ENCODE peak calls at places on chromosomes 11 and 22, in five cellular contexts. One of them, this sample, is unnamed.

GRCh38 chr11:131428853-131429252 is 58.4 kb downstream of the NTM start:
- DNase-seq in K562: no peak
- DNase-seq in HepG2: no peak
- DNase-seq in GM12878: no peak
- DNase-seq in HCT116: no peak
- DNase-seq in this sample: no peak

GRCh38 chr11:81203876-81204275 is 1529.8 kb downstream of the FAM181B start:
- DNase-seq in HCT116: no peak
- DNase-seq in HepG2: no peak
- DNase-seq in K562: no peak
- DNase-seq in GM12878: no peak
- DNase-seq in this sample: no peak

GRCh38 chr22:29385748-29386147 is 2.6 kb downstream of the AP1B1 start:
- DNase-seq in K562: no peak
- DNase-seq in GM12878: peak
- DNase-seq in HepG2: no peak
- DNase-seq in HCT116: no peak
- DNase-seq in this sample: no peak

GRCh38 chr11:123314972-123315371 is 115.1 kb upstream of the GRAMD1B start:
- DNase-seq in HCT116: no peak
- DNase-seq in HepG2: no peak
- DNase-seq in K562: no peak
- DNase-seq in GM12878: no peak
- DNase-seq in this sample: no peak

GRCh38 chr11:131595812-131596211 is 225.4 kb downstream of the NTM start:
- DNase-seq in K562: no peak
- DNase-seq in GM12878: no peak
- DNase-seq in HepG2: no peak
- DNase-seq in HCT116: no peak
- DNase-seq in this sample: no peak

GRCh38 chr22:44569516-44569915 is 71.5 kb upstream of the RTL6 start:
- DNase-seq in HepG2: no peak
- DNase-seq in GM12878: no peak
- DNase-seq in K562: no peak
- DNase-seq in HCT116: no peak
- DNase-seq in this sample: no peak

GRCh38 chr11:125345706-125346561 is 150.1 kb downstream of the FEZ1 start:
- DNase-seq in HCT116: no peak
- DNase-seq in HepG2: peak
- DNase-seq in GM12878: no peak
- DNase-seq in K562: peak
- DNase-seq in this sample: peak

GRCh38 chr22:40805239-40805638 is 13.9 kb downstream of the SLC25A17 start:
- DNase-seq in HepG2: no peak
- DNase-seq in HCT116: no peak
- DNase-seq in K562: no peak
- DNase-seq in GM12878: no peak
- DNase-seq in this sample: no peak

GRCh38 chr22:17705565-17706450 is 67.3 kb downstream of the BCL2L13 start:
- DNase-seq in GM12878: no peak
- DNase-seq in HepG2: no peak
- DNase-seq in HCT116: no peak
- DNase-seq in K562: no peak
- DNase-seq in this sample: no peak

GRCh38 chr11:78801161-78801884 is 226.7 kb upstream of the NARS2 start:
- DNase-seq in HepG2: no peak
- DNase-seq in HCT116: no peak
- DNase-seq in GM12878: no peak
- DNase-seq in K562: no peak
- DNase-seq in this sample: no peak

GRCh38 chr11:124301482-124301881 is 12.3 kb downstream of the OR8D1 start:
- DNase-seq in HCT116: no peak
- DNase-seq in K562: no peak
- DNase-seq in GM12878: no peak
- DNase-seq in HepG2: no peak
- DNase-seq in this sample: no peak

GRCh38 chr22:38413085-38414008 is 41.7 kb downstream of the KCNJ4 start:
- DNase-seq in HepG2: no peak
- DNase-seq in HCT116: no peak
- DNase-seq in K562: no peak
- DNase-seq in GM12878: no peak
- DNase-seq in this sample: no peak

GRCh38 chr11:16605440-16605970 is 132.9 kb upstream of the C11orf58 start:
- DNase-seq in HCT116: no peak
- DNase-seq in K562: peak
- DNase-seq in GM12878: no peak
- DNase-seq in HepG2: no peak
- DNase-seq in this sample: no peak

GRCh38 chr11:3939651-3940190 is 84.3 kb downstream of the STIM1 start:
- DNase-seq in HepG2: no peak
- DNase-seq in GM12878: no peak
- DNase-seq in K562: no peak
- DNase-seq in HCT116: no peak
- DNase-seq in this sample: no peak

GRCh38 chr11:1842149-1843097 is 3.6 kb downstream of the TNNI2 start:
- DNase-seq in HCT116: no peak
- DNase-seq in K562: peak
- DNase-seq in HepG2: peak
- DNase-seq in GM12878: no peak
- DNase-seq in this sample: no peak

GRCh38 chr11:58786693-58787092 is 55.0 kb upstream of the GLYAT start:
- DNase-seq in HepG2: no peak
- DNase-seq in K562: no peak
- DNase-seq in HCT116: no peak
- DNase-seq in GM12878: no peak
- DNase-seq in this sample: no peak

GRCh38 chr11:86686531-86686930 is 14.1 kb upstream of the ME3 start:
- DNase-seq in HCT116: no peak
- DNase-seq in GM12878: no peak
- DNase-seq in HepG2: no peak
- DNase-seq in K562: no peak
- DNase-seq in this sample: no peak

GRCh38 chr22:47918276-47918928 is 1156.0 kb downstream of the TBC1D22A start:
- DNase-seq in GM12878: peak
- DNase-seq in HCT116: no peak
- DNase-seq in HepG2: no peak
- DNase-seq in K562: no peak
- DNase-seq in this sample: no peak

GRCh38 chr22:39725351-39726035 is 154.9 kb downstream of the CACNA1I start:
- DNase-seq in HCT116: no peak
- DNase-seq in HepG2: no peak
- DNase-seq in K562: no peak
- DNase-seq in GM12878: no peak
- DNase-seq in this sample: no peak

GRCh38 chr22:35150163-35151107 is 84.5 kb downstream of the ISX start:
- DNase-seq in K562: peak
- DNase-seq in GM12878: no peak
- DNase-seq in HCT116: peak
- DNase-seq in HepG2: peak
- DNase-seq in this sample: no peak

GRCh38 chr11:126592496-126593410 is 237.3 kb downstream of the ST3GAL4 start:
- DNase-seq in HCT116: no peak
- DNase-seq in K562: no peak
- DNase-seq in HepG2: no peak
- DNase-seq in GM12878: no peak
- DNase-seq in this sample: no peak

GRCh38 chr11:63841554-63841953 is 2.6 kb downstream of the MARK2 start:
- DNase-seq in HepG2: no peak
- DNase-seq in HCT116: no peak
- DNase-seq in GM12878: no peak
- DNase-seq in K562: no peak
- DNase-seq in this sample: no peak

GRCh38 chr11:69518081-69518950 is 36.9 kb downstream of the LINC01488 start:
- DNase-seq in K562: no peak
- DNase-seq in HCT116: no peak
- DNase-seq in HepG2: no peak
- DNase-seq in GM12878: no peak
- DNase-seq in this sample: no peak

GRCh38 chr11:111422494-111423249 is 43.6 kb upstream of the POU2AF1 start:
- DNase-seq in GM12878: no peak
- DNase-seq in HepG2: peak
- DNase-seq in K562: peak
- DNase-seq in HCT116: peak
- DNase-seq in this sample: peak

GRCh38 chr22:17829691-17830040 is 55.4 kb upstream of the BID start:
- DNase-seq in HepG2: no peak
- DNase-seq in K562: no peak
- DNase-seq in HCT116: no peak
- DNase-seq in GM12878: no peak
- DNase-seq in this sample: no peak

GRCh38 chr11:33773399-33774355 is 643 bp downstream of the FBXO3 start:
- DNase-seq in HepG2: peak
- DNase-seq in HCT116: no peak
- DNase-seq in GM12878: no peak
- DNase-seq in K562: peak
- DNase-seq in this sample: no peak

GRCh38 chr11:33772300-33772699 is 2.0 kb downstream of the FBXO3 start:
- DNase-seq in GM12878: no peak
- DNase-seq in HCT116: no peak
- DNase-seq in K562: peak
- DNase-seq in HepG2: peak
- DNase-seq in this sample: no peak

GRCh38 chr11:33769542-33769941 is 4.8 kb downstream of the FBXO3 start:
- DNase-seq in GM12878: no peak
- DNase-seq in K562: no peak
- DNase-seq in HCT116: no peak
- DNase-seq in HepG2: no peak
- DNase-seq in this sample: no peak

GRCh38 chr11:33767624-33768023 is 6.7 kb downstream of the FBXO3 start:
- DNase-seq in HepG2: no peak
- DNase-seq in HCT116: no peak
- DNase-seq in GM12878: no peak
- DNase-seq in K562: no peak
- DNase-seq in this sample: no peak

GRCh38 chr11:33770236-33770635 is 4.1 kb downstream of the FBXO3 start:
- DNase-seq in K562: no peak
- DNase-seq in HCT116: no peak
- DNase-seq in HepG2: no peak
- DNase-seq in GM12878: no peak
- DNase-seq in this sample: no peak
- TF ChIP-seq YY1 in K562: no peak
- TF ChIP-seq YY1 in HCT116: no peak
- TF ChIP-seq YY1 in HepG2: no peak
- TF ChIP-seq YY1 in GM12878: no peak
- TF ChIP-seq YY1 in this sample: no peak

GRCh38 chr11:128361451-128362020 is 225.8 kb downstream of the ETS1 start:
- DNase-seq in GM12878: no peak
- DNase-seq in HCT116: no peak
- DNase-seq in HepG2: no peak
- DNase-seq in K562: no peak
- DNase-seq in this sample: no peak

GRCh38 chr11:128367573-128367972 is 219.8 kb downstream of the ETS1 start:
- DNase-seq in HepG2: no peak
- DNase-seq in HCT116: no peak
- DNase-seq in GM12878: peak
- DNase-seq in K562: no peak
- DNase-seq in this sample: no peak

GRCh38 chr11:128359515-128359914 is 227.8 kb downstream of the ETS1 start:
- DNase-seq in GM12878: no peak
- DNase-seq in HCT116: no peak
- DNase-seq in K562: no peak
- DNase-seq in HepG2: no peak
- DNase-seq in this sample: no peak

DNA sequence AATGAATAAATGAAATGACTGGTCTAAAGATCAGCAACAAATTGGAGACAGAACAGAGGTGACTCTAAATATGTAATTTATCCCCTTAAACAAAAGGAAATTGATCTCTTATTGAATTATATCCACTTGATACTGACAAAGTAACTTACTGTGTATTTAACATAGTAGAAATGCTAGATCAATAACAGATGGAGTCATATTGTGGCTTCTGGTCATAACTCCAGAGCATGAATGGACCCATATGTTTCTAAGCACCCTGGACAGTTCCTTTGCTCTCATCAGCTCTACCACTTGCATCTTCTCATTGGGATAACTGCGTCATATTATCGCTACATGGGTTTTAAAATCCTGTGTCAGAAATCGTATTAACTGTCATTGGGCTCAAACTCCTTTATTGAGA is 222.3 kb downstream of the ETS1 start:
- DNase-seq in HCT116: no peak
- DNase-seq in HepG2: peak
- DNase-seq in GM12878: no peak
- DNase-seq in K562: no peak
- DNase-seq in this sample: no peak
- TF ChIP-seq YY1 in HCT116: no peak
- TF ChIP-seq YY1 in HepG2: no peak
- TF ChIP-seq YY1 in GM12878: no peak
- TF ChIP-seq YY1 in K562: no peak
- TF ChIP-seq YY1 in this sample: no peak

DNA sequence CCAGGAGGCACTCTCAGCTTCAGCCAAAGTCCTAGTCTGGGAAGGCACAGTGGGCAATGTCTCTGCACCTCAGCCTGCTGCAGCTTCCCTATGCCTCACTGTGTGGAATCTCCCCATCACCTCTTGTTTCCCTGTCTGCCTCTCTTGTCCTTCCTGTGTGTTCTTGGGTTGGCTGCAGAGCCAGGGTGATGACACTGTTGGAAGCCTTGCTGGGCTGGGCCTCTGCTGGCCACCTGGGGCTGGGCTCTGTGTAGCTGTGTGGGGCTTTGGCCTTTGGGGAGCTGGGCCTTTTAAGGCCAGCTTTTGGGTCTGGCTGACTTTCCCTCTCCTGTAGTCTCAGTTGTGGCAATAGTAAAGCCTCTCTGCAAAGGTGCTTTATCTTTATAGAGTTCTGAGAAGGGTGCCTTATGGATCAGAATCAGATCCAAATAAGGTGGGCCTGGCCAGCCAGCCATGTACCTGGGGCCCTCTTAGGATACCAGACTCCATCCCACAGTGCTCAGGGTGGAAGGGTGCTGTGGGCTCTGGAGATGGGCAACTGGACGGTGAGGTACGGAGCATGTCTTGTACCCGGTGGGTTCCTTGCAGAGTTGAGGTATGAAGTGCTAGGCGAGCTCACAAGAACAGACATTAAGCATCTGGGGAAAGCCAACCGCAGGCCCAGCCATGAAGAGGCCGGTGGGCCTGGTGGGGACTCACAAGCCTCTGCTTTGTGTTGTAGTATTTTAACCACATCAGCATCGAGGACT is 10.3 kb upstream of the RANBP1 start:
- DNase-seq in HepG2: no peak
- DNase-seq in HCT116: no peak
- DNase-seq in GM12878: no peak
- DNase-seq in K562: no peak
- DNase-seq in this sample: no peak
- TF ChIP-seq YY1 in HepG2: no peak
- TF ChIP-seq YY1 in HCT116: no peak
- TF ChIP-seq YY1 in GM12878: no peak
- TF ChIP-seq YY1 in K562: no peak
- TF ChIP-seq YY1 in this sample: no peak

DNA sequence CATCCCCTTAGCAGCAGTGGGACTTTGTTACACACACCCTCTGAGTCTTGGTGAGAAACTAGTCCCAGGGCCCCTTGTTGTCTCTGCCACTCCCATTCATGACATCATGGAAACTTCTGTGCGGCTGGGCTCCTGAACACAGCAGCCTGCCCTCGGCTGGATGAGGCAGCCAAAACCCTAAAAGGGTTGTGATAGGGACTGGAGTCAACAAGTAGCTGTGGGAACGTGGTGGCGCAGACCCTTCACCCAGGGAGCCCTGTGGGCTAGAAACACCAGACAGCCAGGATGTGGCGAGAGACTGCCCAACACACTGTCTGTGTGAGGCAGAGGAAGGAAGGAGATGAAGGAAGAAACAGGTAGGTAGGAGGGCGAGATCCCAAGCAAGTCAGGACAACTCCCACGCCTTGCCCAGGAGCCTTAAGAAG is 3.9 kb downstream of the CD3D start:
- DNase-seq in HCT116: no peak
- DNase-seq in HepG2: peak
- DNase-seq in GM12878: no peak
- DNase-seq in K562: peak
- DNase-seq in this sample: no peak
- TF ChIP-seq YY1 in HCT116: no peak
- TF ChIP-seq YY1 in HepG2: no peak
- TF ChIP-seq YY1 in GM12878: no peak
- TF ChIP-seq YY1 in K562: no peak
- TF ChIP-seq YY1 in this sample: no peak

This sample was measured in NT2/D1.